ENCODE peak calls at places on chromosome 15, in five cellular contexts. I is ovary; K is vagina; L is heart left ventricle; E is CD8-positive, alpha-beta T cell. C is an unnamed sample. For H3K4me1, the result is how much of the 10 kb centered on the place peaks cover.

GRCh38 chr15:68885070-68885469 is 45.3 kb upstream of the SPESP1 start:
- DNase-seq in I (no peak), K (no peak), L (no peak), E (no peak), C (peak)

GRCh38 chr15:70182858-70183695 is 85.4 kb upstream of the TLE3 start:
- DNase-seq in I (no peak), K (no peak), L (no peak), E (no peak), C (no peak)

GRCh38 chr15:43118276-43118675 is 12.4 kb upstream of the UBR1 start:
- DNase-seq in I (no peak), K (no peak), L (no peak), E (no peak), C (no peak)

GRCh38 chr15:58438956-58439355 is 7.2 kb downstream of the LIPC start:
- DNase-seq in I (peak), K (no peak), L (peak), E (no peak), C (peak)

GRCh38 chr15:38714309-38715072 is 149.9 kb upstream of the RASGRP1 start:
- DNase-seq in I (no peak), K (no peak), L (no peak), E (no peak), C (peak)

GRCh38 chr15:76336254-76337046 is at the start of gene ISL2:
- DNase-seq in I (no peak), K (peak), L (peak), E (no peak), C (peak)

GRCh38 chr15:38768970-38769369 is 204.4 kb upstream of the RASGRP1 start:
- DNase-seq in I (peak), K (no peak), L (no peak), E (no peak), C (peak)

GRCh38 chr15:76239786-76240185 is 71.5 kb downstream of the ETFA start:
- DNase-seq in I (no peak), K (no peak), L (no peak), E (no peak), C (no peak)

GRCh38 chr15:89551502-89551901 is 23.8 kb upstream of the TICRR start:
- DNase-seq in I (no peak), K (peak), L (no peak), E (no peak), C (no peak)

GRCh38 chr15:96170616-96171270 is 159.8 kb upstream of the NR2F2 start:
- DNase-seq in I (no peak), K (no peak), L (no peak), E (no peak), C (no peak)

GRCh38 chr15:69760890-69761568 is 308.4 kb downstream of the RPLP1 start:
- DNase-seq in I (peak), K (peak), L (peak), E (peak), C (peak)

GRCh38 chr15:98207928-98208327 is 247.4 kb downstream of the ARRDC4 start:
- DNase-seq in I (no peak), K (no peak), L (no peak), E (no peak), C (no peak)

GRCh38 chr15:55401786-55402246 is 6.3 kb downstream of the CCPG1 start:
- DNase-seq in I (no peak), K (no peak), L (no peak), E (no peak), C (no peak)

GRCh38 chr15:96363692-96364091 is 33.2 kb downstream of the NR2F2 start:
- DNase-seq in I (no peak), K (no peak), L (no peak), E (no peak), C (no peak)

GRCh38 chr15:75823860-75824613 is 19.2 kb upstream of the UBE2Q2 start:
- DNase-seq in I (no peak), K (no peak), L (no peak), E (no peak), C (peak)

GRCh38 chr15:54559405-54560064 is 581.3 kb downstream of the UNC13C start:
- DNase-seq in I (no peak), K (no peak), L (peak), E (no peak), C (no peak)

GRCh38 chr15:81939604-81940440 is 106.0 kb downstream of the MEX3B start:
- DNase-seq in I (no peak), K (no peak), L (no peak), E (no peak), C (peak)

GRCh38 chr15:90839187-90840071 is 29.0 kb upstream of the FURIN start:
- DNase-seq in I (no peak), K (no peak), L (no peak), E (no peak), C (no peak)

GRCh38 chr15:28918141-28918983 is 32.6 kb downstream of the APBA2 start:
- DNase-seq in I (no peak), K (no peak), L (no peak), E (no peak), C (peak)

GRCh38 chr15:75669191-75669878 is 21.6 kb downstream of the SNX33 start:
- DNase-seq in I (no peak), K (no peak), L (no peak), E (no peak), C (no peak)

GRCh38 chr15:69908518-69909420 is 188.9 kb downstream of the TLE3 start:
- DNase-seq in I (no peak), K (no peak), L (no peak), E (no peak), C (no peak)

GRCh38 chr15:82959423-82959822 is 6.9 kb upstream of the HOMER2 start:
- DNase-seq in I (no peak), K (no peak), L (no peak), E (no peak), C (no peak)

GRCh38 chr15:82966671-82967071 is 14.2 kb upstream of the HOMER2 start:
- DNase-seq in I (no peak), K (no peak), L (no peak), E (no peak), C (no peak)

GRCh38 chr15:82960766-82961165 is 8.2 kb upstream of the HOMER2 start:
- DNase-seq in I (no peak), K (no peak), L (no peak), E (no peak), C (no peak)

GRCh38 chr15:82964890-82965289 is 12.4 kb upstream of the HOMER2 start:
- DNase-seq in I (no peak), K (no peak), L (no peak), E (no peak), C (no peak)

DNA sequence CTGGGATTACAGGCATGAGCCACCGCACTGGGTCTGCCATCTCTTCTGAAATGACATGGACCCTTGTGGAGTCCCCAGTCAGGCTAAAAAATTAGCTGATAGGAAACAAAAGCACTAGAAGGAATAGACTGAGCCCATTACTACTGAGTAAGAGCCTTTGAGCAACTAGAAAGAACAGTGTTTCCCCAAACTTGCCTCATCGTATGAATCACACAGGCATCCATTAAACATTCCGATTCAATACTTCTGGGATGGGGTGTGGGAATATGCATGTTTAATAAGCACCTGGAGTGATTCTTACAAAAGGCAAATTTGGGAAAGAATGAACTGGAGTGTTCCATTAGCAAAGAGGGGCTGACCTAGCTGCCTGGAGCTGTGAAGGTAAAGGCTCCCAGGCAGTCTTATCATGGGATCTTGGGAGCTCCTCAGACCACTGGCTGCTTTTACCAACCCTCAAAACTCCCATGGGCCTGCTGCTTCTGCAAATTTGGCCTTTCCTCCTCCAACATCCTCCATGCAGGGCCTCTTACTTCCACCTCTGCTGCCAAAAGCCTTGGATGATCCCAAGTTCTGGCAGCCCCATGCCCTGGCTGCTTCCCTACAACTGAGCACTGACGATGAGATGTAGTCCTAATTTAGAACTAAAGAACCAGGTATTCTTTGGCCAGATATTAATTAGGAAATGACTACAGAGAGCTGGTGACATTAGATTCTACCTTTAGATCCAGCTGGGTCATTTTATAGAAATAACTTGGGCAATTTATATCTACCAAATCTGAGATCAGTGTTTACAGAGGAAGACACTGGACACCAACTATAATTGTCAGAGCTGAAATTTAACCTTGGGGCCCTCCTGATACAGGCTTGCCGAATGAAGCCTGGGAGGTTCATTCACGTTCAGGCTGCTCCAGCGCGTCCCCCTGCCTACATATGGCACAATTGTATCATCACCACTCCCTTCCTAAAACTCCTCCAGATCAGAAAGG is 11.1 kb upstream of the HOMER2 start:
- DNase-seq in I (no peak), K (no peak), L (no peak), E (no peak), C (no peak)
- H3K4me1 ChIP-seq in I (under half), K (under half), L (under half), E (under half), C (under half)

DNA sequence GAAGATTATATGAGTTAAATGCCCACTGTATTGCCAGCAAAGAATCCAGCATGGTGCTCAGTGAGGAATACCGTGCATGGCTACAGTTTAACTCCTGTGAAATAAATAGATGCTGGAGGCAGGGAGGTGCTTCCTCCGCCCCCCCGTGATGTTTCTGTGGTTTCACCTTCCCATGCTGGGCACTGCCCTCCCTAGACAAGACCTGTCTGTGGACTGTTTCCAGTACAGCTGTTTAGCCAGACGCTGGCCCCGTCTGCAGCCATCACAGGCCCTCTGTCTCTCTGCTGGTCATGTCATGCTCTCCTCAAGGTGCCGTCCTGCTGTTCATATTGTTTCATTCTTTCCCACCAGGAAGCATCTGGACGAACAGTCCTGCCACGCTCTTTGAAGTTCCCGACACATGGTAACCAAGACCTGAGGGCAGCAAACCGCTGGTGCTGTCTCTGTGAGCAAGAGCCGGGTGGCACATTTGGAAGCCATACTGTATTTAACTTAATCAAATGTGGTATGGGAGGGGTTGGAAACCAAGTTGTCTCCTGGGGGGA is 31.4 kb downstream of the GOLGA8S start:
- DNase-seq in I (no peak), K (no peak), L (no peak), E (no peak), C (no peak)
- H3K4me3 ChIP-seq in I (no peak), K (no peak), L (no peak), E (no peak), C (no peak)

GRCh38 chr15:79990997-79991334 is 20.0 kb upstream of the BCL2A1 start:
- DNase-seq in I (no peak), K (no peak), L (no peak), E (no peak), C (no peak)

GRCh38 chr15:79990280-79990996 is 19.4 kb upstream of the BCL2A1 start:
- DNase-seq in I (no peak), K (no peak), L (no peak), E (no peak), C (no peak)

GRCh38 chr15:79988448-79989117 is 17.6 kb upstream of the BCL2A1 start:
- DNase-seq in I (no peak), K (no peak), L (no peak), E (no peak), C (no peak)

GRCh38 chr15:79987969-79988368 is 17.0 kb upstream of the BCL2A1 start:
- DNase-seq in I (no peak), K (no peak), L (no peak), E (no peak), C (no peak)

GRCh38 chr15:79989682-79990081 is 18.7 kb upstream of the BCL2A1 start:
- DNase-seq in I (no peak), K (no peak), L (no peak), E (no peak), C (peak)
- TF ChIP-seq CTCF in I (no peak), K (no peak), L (no peak), E (no peak), C (no peak)

GRCh38 chr15:78075490-78076230 is 1.9 kb downstream of the TBC1D2B start:
- DNase-seq in I (peak), K (no peak), L (peak), E (no peak), C (peak)
- H3K4me1 ChIP-seq in I (under half), K (half or more), L (half or more), E (under half), C (under half)

DNA sequence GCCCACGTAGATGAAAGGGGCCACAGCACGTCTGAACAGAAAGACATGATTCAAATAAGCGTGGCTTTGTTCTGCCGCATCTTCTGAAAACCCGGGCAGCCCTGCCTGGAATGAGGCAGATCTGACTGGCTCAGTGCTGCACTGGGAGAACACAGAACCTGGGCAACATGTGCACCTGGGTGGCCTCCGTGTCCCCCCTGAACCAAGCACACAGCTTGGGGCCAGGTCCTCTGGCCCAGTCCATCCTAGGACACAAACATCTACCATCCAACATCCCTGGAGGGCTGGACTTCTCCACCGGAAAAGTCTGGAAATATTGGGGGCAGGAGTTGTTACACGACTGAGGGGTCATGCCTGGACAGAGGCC is 119.4 kb downstream of the ADAMTS17 start:
- DNase-seq in I (no peak), K (no peak), L (no peak), E (no peak), C (no peak)
- H3K4me3 ChIP-seq in I (no peak), K (no peak), L (no peak), E (no peak), C (no peak)

GRCh38 chr15:67080900-67081431 is 15.6 kb downstream of the SMAD3 start:
- DNase-seq in I (no peak), K (no peak), L (peak), E (no peak), C (no peak)
- TF ChIP-seq CTCF in I (no peak), K (no peak), L (no peak), E (no peak), C (peak)

DNA sequence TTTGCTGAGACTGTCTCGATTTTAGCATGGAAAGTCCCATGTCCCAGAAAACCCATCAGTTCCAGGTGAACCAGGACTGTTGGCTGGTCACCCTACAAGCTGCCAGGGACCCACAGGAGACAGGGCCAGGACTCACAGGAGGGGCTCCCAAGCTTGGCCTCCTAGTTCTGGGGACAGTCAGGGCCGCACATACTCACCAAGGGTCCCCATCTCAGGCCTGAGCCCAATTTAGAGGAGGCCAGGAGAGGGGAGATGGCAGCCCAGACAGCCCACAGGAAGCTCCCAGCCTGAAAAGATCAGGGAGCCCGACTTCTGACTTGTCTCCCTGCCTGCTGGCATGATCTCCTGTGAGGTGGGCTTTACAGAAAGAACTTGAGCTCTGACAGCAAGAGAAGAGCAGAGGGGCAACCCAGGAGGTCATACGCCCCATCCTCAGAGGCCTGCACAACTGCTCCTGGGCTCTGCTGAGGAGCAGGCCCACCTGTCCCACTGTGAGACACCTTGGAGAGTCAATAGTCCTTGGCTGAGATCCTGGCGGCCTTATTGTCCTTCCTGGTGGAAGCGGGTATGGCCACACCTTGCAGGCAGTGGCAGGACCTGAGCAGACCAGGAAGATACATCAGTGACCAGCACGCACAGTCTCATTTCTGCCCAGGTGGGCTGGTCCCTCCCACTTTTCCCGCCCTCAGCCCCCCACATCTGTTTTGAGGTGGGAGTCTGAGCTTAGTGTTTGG is 2.5 kb upstream of the ISLR start:
- DNase-seq in I (peak), K (no peak), L (no peak), E (no peak), C (no peak)
- H3K4me1 ChIP-seq in I (under half), K (half or more), L (under half), E (under half), C (under half)